ENCODE peak calls at places on chromosomes 1 and 21, in eight cellular contexts. One of them, this sample, is unnamed.

GRCh38 chr1:213385806-213386324 is 334.8 kb downstream of the RPS6KC1 start:
- DNase-seq in H1: no peak
- DNase-seq in brain microvascular endothelial cell: no peak
- DNase-seq in SK-N-MC: no peak
- DNase-seq in H7: no peak
- DNase-seq in ovary: no peak
- DNase-seq in heart left ventricle: no peak
- DNase-seq in thoracic aorta: no peak
- DNase-seq in this sample: no peak

GRCh38 chr1:109187127-109187526 is 26.6 kb upstream of the SARS1 start:
- DNase-seq in H1: no peak
- DNase-seq in H7: no peak
- DNase-seq in SK-N-MC: no peak
- DNase-seq in heart left ventricle: no peak
- DNase-seq in ovary: no peak
- DNase-seq in thoracic aorta: no peak
- DNase-seq in brain microvascular endothelial cell: no peak
- DNase-seq in this sample: no peak

GRCh38 chr1:182279724-182280506 is 111.7 kb downstream of the GLUL start:
- DNase-seq in ovary: peak; percentile 29
- DNase-seq in H7: peak; percentile 16
- DNase-seq in thoracic aorta: no peak
- DNase-seq in heart left ventricle: peak; percentile 59
- DNase-seq in brain microvascular endothelial cell: no peak
- DNase-seq in H1: no peak
- DNase-seq in SK-N-MC: no peak
- DNase-seq in this sample: no peak

GRCh38 chr1:108199231-108199657 is 899 bp downstream of the SLC25A24 start:
- DNase-seq in brain microvascular endothelial cell: peak; percentile 10
- DNase-seq in SK-N-MC: no peak
- DNase-seq in H7: peak; percentile 40
- DNase-seq in ovary: no peak
- DNase-seq in H1: no peak
- DNase-seq in thoracic aorta: no peak
- DNase-seq in heart left ventricle: no peak
- DNase-seq in this sample: peak; percentile 49

GRCh38 chr1:43764581-43764980 is 57.2 kb downstream of the ST3GAL3 start:
- DNase-seq in heart left ventricle: peak; percentile 51
- DNase-seq in H1: no peak
- DNase-seq in H7: peak; percentile 53
- DNase-seq in brain microvascular endothelial cell: no peak
- DNase-seq in SK-N-MC: no peak
- DNase-seq in thoracic aorta: no peak
- DNase-seq in ovary: no peak
- DNase-seq in this sample: peak; percentile 16

GRCh38 chr1:157504646-157505045 is 47.7 kb downstream of the FCRL5 start:
- DNase-seq in ovary: no peak
- DNase-seq in brain microvascular endothelial cell: no peak
- DNase-seq in heart left ventricle: no peak
- DNase-seq in H1: no peak
- DNase-seq in SK-N-MC: no peak
- DNase-seq in H7: no peak
- DNase-seq in thoracic aorta: no peak
- DNase-seq in this sample: no peak

GRCh38 chr1:155912056-155912536 is 947 bp upstream of the RIT1 start:
- DNase-seq in SK-N-MC: no peak
- DNase-seq in H1: no peak
- DNase-seq in brain microvascular endothelial cell: no peak
- DNase-seq in H7: no peak
- DNase-seq in heart left ventricle: no peak
- DNase-seq in thoracic aorta: no peak
- DNase-seq in ovary: no peak
- DNase-seq in this sample: no peak

GRCh38 chr1:89822999-89823628 is 2.3 kb downstream of the LRRC8D start:
- DNase-seq in brain microvascular endothelial cell: no peak
- DNase-seq in heart left ventricle: no peak
- DNase-seq in H1: no peak
- DNase-seq in thoracic aorta: no peak
- DNase-seq in H7: no peak
- DNase-seq in ovary: no peak
- DNase-seq in SK-N-MC: peak; percentile 51
- DNase-seq in this sample: peak; percentile 86

DNA sequence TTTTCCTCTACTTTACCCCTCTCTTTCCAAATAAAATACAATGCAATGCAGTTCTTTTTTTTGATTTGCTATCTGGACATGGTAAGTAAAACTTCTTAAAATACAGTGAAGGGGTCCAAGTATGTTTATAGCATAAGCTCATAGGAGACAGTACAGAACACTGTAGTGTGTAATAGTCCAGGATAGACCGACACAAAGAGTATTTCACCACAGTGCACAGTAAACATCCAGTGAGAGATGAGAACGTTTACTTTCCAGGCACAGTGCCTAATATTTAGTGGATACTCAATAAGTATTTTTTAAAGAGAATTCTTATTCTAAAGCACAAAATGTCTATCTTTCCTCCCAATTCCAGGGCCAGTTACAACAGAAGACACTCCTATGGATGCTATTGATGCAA is 14.9 kb downstream of the MIA3 start:
- DNase-seq in brain microvascular endothelial cell: no peak
- DNase-seq in ovary: no peak
- DNase-seq in H1: no peak
- DNase-seq in thoracic aorta: no peak
- DNase-seq in SK-N-MC: no peak
- DNase-seq in H7: no peak
- DNase-seq in heart left ventricle: no peak
- DNase-seq in this sample: no peak
- H3K36me3 ChIP-seq in brain microvascular endothelial cell: peaks cover 21% of the 10 kb centered on the region
- H3K36me3 ChIP-seq in ovary: no peaks in the 10 kb centered on the region
- H3K36me3 ChIP-seq in H1: peaks cover 37% of the 10 kb centered on the region
- H3K36me3 ChIP-seq in thoracic aorta: peaks cover 20% of the 10 kb centered on the region
- H3K36me3 ChIP-seq in SK-N-MC: peaks cover 36% of the 10 kb centered on the region
- H3K36me3 ChIP-seq in H7: peaks cover 12% of the 10 kb centered on the region
- H3K36me3 ChIP-seq in heart left ventricle: peaks cover 92% of the 10 kb centered on the region
- H3K36me3 ChIP-seq in this sample: peaks cover 32% of the 10 kb centered on the region

DNA sequence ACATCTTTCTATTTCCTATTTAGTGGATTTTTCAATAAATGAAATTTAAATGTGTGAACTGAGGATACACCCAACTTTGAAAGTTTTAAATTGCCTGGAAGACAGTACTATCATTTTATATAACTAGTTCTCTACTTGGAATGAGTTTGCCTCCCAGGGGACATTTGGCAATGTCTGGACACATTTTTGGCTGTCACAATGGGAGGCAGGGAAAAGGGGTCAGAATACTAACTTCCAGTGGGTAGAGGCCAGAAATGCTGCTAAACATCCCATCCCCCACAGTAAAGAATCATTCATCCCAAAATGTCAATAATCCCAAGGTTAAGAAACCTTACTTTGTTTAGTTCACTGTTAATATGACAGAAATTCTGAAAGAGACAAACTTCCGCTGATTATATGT is 13.2 kb upstream of the NRAS start:
- DNase-seq in SK-N-MC: no peak
- DNase-seq in H1: no peak
- DNase-seq in brain microvascular endothelial cell: no peak
- DNase-seq in heart left ventricle: no peak
- DNase-seq in ovary: no peak
- DNase-seq in H7: no peak
- DNase-seq in thoracic aorta: no peak
- DNase-seq in this sample: peak; percentile 5
- H3K36me3 ChIP-seq in SK-N-MC: peaks cover 100% of the 10 kb centered on the region
- H3K36me3 ChIP-seq in H1: peaks cover 75% of the 10 kb centered on the region
- H3K36me3 ChIP-seq in brain microvascular endothelial cell: peaks cover 63% of the 10 kb centered on the region
- H3K36me3 ChIP-seq in heart left ventricle: peaks cover 100% of the 10 kb centered on the region
- H3K36me3 ChIP-seq in ovary: no peaks in the 10 kb centered on the region
- H3K36me3 ChIP-seq in H7: peaks cover 48% of the 10 kb centered on the region
- H3K36me3 ChIP-seq in thoracic aorta: peaks cover 52% of the 10 kb centered on the region
- H3K36me3 ChIP-seq in this sample: peaks cover 95% of the 10 kb centered on the region

DNA sequence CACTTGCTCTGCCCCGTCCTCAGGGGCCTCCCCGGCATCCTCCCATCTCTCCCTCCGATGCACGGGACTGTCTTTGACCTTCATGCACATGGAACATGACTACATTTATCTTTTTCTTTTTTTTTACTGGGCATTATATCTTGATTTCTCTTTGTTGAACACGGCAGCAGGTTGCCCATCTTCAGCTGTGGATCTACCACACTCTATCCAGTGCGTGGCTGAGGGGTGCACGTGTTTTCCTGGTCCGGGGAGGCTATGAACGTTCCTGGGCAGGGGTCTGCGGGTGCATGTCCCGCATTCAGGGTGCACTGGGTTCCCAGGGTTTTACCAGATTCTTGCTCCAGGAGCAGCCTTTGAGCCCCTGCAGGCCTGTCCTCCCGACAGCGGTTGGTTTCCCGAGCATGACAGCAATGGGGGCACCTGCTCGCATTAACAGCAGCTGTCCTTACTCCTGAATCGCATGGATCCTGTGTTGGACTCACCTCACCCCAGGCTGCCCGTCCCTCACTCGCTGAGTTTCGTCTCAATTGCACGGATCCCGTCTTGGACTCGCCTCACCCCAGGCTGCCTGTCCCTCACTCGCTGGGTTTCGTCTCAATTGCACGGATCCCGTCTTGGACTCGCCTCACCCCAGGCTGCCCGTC is 7.4 kb downstream of the POFUT2 start:
- DNase-seq in H7: no peak
- DNase-seq in thoracic aorta: no peak
- DNase-seq in heart left ventricle: no peak
- DNase-seq in ovary: peak; percentile 13
- DNase-seq in H1: no peak
- DNase-seq in SK-N-MC: no peak
- DNase-seq in brain microvascular endothelial cell: no peak
- DNase-seq in this sample: no peak
- H3K36me3 ChIP-seq in H7: peaks cover 45% of the 10 kb centered on the region
- H3K36me3 ChIP-seq in thoracic aorta: peaks cover 70% of the 10 kb centered on the region
- H3K36me3 ChIP-seq in heart left ventricle: peaks cover 97% of the 10 kb centered on the region
- H3K36me3 ChIP-seq in ovary: no peaks in the 10 kb centered on the region
- H3K36me3 ChIP-seq in H1: peaks cover 53% of the 10 kb centered on the region
- H3K36me3 ChIP-seq in SK-N-MC: peaks cover 47% of the 10 kb centered on the region
- H3K36me3 ChIP-seq in brain microvascular endothelial cell: peaks cover 82% of the 10 kb centered on the region
- H3K36me3 ChIP-seq in this sample: peaks cover 63% of the 10 kb centered on the region

GRCh38 chr1:145918144-145918991 is at the start of gene PEX11B:
- DNase-seq in ovary: peak; percentile 91
- DNase-seq in heart left ventricle: peak; percentile 92
- DNase-seq in brain microvascular endothelial cell: peak; percentile 87
- DNase-seq in H1: no peak
- DNase-seq in SK-N-MC: peak; percentile 76
- DNase-seq in thoracic aorta: peak; percentile 65
- DNase-seq in H7: peak; percentile 91
- DNase-seq in this sample: peak; percentile 92
- H3K36me3 ChIP-seq in ovary: no peaks in the 10 kb centered on the region
- H3K36me3 ChIP-seq in heart left ventricle: peaks cover 50% of the 10 kb centered on the region
- H3K36me3 ChIP-seq in brain microvascular endothelial cell: peaks cover 8% of the 10 kb centered on the region
- H3K36me3 ChIP-seq in H1: no peaks in the 10 kb centered on the region
- H3K36me3 ChIP-seq in SK-N-MC: peaks cover 5% of the 10 kb centered on the region
- H3K36me3 ChIP-seq in thoracic aorta: peaks cover 11% of the 10 kb centered on the region
- H3K36me3 ChIP-seq in H7: no peaks in the 10 kb centered on the region
- H3K36me3 ChIP-seq in this sample: peaks cover 25% of the 10 kb centered on the region

GRCh38 chr1:114122891-114123621 is 30.6 kb downstream of the SYT6 start:
- DNase-seq in H1: no peak
- DNase-seq in thoracic aorta: no peak
- DNase-seq in ovary: no peak
- DNase-seq in heart left ventricle: no peak
- DNase-seq in SK-N-MC: no peak
- DNase-seq in brain microvascular endothelial cell: peak; percentile 24
- DNase-seq in H7: peak; percentile 66
- DNase-seq in this sample: peak; percentile 6

GRCh38 chr1:114126696-114127095 is 27.0 kb downstream of the SYT6 start:
- DNase-seq in ovary: no peak
- DNase-seq in thoracic aorta: no peak
- DNase-seq in SK-N-MC: no peak
- DNase-seq in H1: no peak
- DNase-seq in heart left ventricle: peak; percentile 34
- DNase-seq in brain microvascular endothelial cell: no peak
- DNase-seq in H7: no peak
- DNase-seq in this sample: no peak

GRCh38 chr1:114130213-114130612 is 23.5 kb downstream of the SYT6 start:
- DNase-seq in ovary: no peak
- DNase-seq in SK-N-MC: no peak
- DNase-seq in thoracic aorta: no peak
- DNase-seq in heart left ventricle: no peak
- DNase-seq in H1: no peak
- DNase-seq in H7: no peak
- DNase-seq in brain microvascular endothelial cell: no peak
- DNase-seq in this sample: no peak

GRCh38 chr1:114128293-114128692 is 25.4 kb downstream of the SYT6 start:
- DNase-seq in ovary: no peak
- DNase-seq in thoracic aorta: no peak
- DNase-seq in H1: no peak
- DNase-seq in brain microvascular endothelial cell: no peak
- DNase-seq in H7: no peak
- DNase-seq in heart left ventricle: peak; percentile 1
- DNase-seq in SK-N-MC: no peak
- DNase-seq in this sample: no peak

GRCh38 chr1:114124644-114125043 is 29.0 kb downstream of the SYT6 start:
- DNase-seq in SK-N-MC: no peak
- DNase-seq in thoracic aorta: no peak
- DNase-seq in heart left ventricle: no peak
- DNase-seq in ovary: no peak
- DNase-seq in brain microvascular endothelial cell: no peak
- DNase-seq in H1: no peak
- DNase-seq in H7: no peak
- DNase-seq in this sample: no peak
- H3K36me3 ChIP-seq in SK-N-MC: no peaks in the 10 kb centered on the region
- H3K36me3 ChIP-seq in thoracic aorta: no peaks in the 10 kb centered on the region
- H3K36me3 ChIP-seq in heart left ventricle: no peaks in the 10 kb centered on the region
- H3K36me3 ChIP-seq in ovary: no peaks in the 10 kb centered on the region
- H3K36me3 ChIP-seq in brain microvascular endothelial cell: no peaks in the 10 kb centered on the region
- H3K36me3 ChIP-seq in H1: peaks cover 30% of the 10 kb centered on the region
- H3K36me3 ChIP-seq in H7: peaks cover 25% of the 10 kb centered on the region
- H3K36me3 ChIP-seq in this sample: no peaks in the 10 kb centered on the region

GRCh38 chr21:40512590-40512989 is 334.4 kb downstream of the DSCAM start:
- DNase-seq in thoracic aorta: no peak
- DNase-seq in SK-N-MC: no peak
- DNase-seq in ovary: no peak
- DNase-seq in heart left ventricle: no peak
- DNase-seq in H7: peak; percentile 66
- DNase-seq in H1: no peak
- DNase-seq in brain microvascular endothelial cell: no peak
- DNase-seq in this sample: no peak
- H3K36me3 ChIP-seq in thoracic aorta: no peaks in the 10 kb centered on the region
- H3K36me3 ChIP-seq in SK-N-MC: no peaks in the 10 kb centered on the region
- H3K36me3 ChIP-seq in ovary: no peaks in the 10 kb centered on the region
- H3K36me3 ChIP-seq in heart left ventricle: no peaks in the 10 kb centered on the region
- H3K36me3 ChIP-seq in H7: no peaks in the 10 kb centered on the region
- H3K36me3 ChIP-seq in H1: no peaks in the 10 kb centered on the region
- H3K36me3 ChIP-seq in brain microvascular endothelial cell: no peaks in the 10 kb centered on the region
- H3K36me3 ChIP-seq in this sample: no peaks in the 10 kb centered on the region

This sample was measured in cardiac muscle cell.